ENCODE peak calls at places on chromosomes 2 and 18, in six cellular contexts. One of them, this sample, is unnamed. For H3K9me3, the result is how much of the 10 kb centered on the place peaks cover.

GRCh38 chr2:189149981-189150380 is 29.6 kb downstream of the COL5A2 start:
- DNase-seq in naive thymus-derived CD4-positive, alpha-beta T cell: no peak
- DNase-seq in right cardiac atrium: no peak
- DNase-seq in stomach: no peak
- DNase-seq in CD4-positive, alpha-beta T cell: no peak
- DNase-seq in neural progenitor cell: no peak
- DNase-seq in this sample: no peak

GRCh38 chr2:63791387-63791786 is 50.3 kb upstream of the UGP2 start:
- DNase-seq in naive thymus-derived CD4-positive, alpha-beta T cell: no peak
- DNase-seq in right cardiac atrium: no peak
- DNase-seq in stomach: no peak
- DNase-seq in CD4-positive, alpha-beta T cell: no peak
- DNase-seq in neural progenitor cell: no peak
- DNase-seq in this sample: no peak

GRCh38 chr2:99697811-99698568 is 208.2 kb upstream of the REV1 start:
- DNase-seq in naive thymus-derived CD4-positive, alpha-beta T cell: no peak
- DNase-seq in right cardiac atrium: peak
- DNase-seq in stomach: no peak
- DNase-seq in CD4-positive, alpha-beta T cell: no peak
- DNase-seq in neural progenitor cell: no peak
- DNase-seq in this sample: no peak

GRCh38 chr2:23492941-23493340 is 108.0 kb downstream of the KLHL29 start:
- DNase-seq in naive thymus-derived CD4-positive, alpha-beta T cell: no peak
- DNase-seq in right cardiac atrium: no peak
- DNase-seq in stomach: no peak
- DNase-seq in CD4-positive, alpha-beta T cell: no peak
- DNase-seq in neural progenitor cell: no peak
- DNase-seq in this sample: no peak

GRCh38 chr2:143280097-143280757 is 151.0 kb downstream of the ARHGAP15 start:
- DNase-seq in naive thymus-derived CD4-positive, alpha-beta T cell: no peak
- DNase-seq in right cardiac atrium: no peak
- DNase-seq in stomach: no peak
- DNase-seq in CD4-positive, alpha-beta T cell: no peak
- DNase-seq in neural progenitor cell: no peak
- DNase-seq in this sample: no peak

GRCh38 chr18:3015851-3016250 is 2.9 kb upstream of the LPIN2 start:
- DNase-seq in naive thymus-derived CD4-positive, alpha-beta T cell: no peak
- DNase-seq in right cardiac atrium: no peak
- DNase-seq in stomach: no peak
- DNase-seq in CD4-positive, alpha-beta T cell: no peak
- DNase-seq in neural progenitor cell: no peak
- DNase-seq in this sample: no peak

GRCh38 chr2:3647246-3647645 is 10.8 kb upstream of the ALLC start:
- DNase-seq in naive thymus-derived CD4-positive, alpha-beta T cell: no peak
- DNase-seq in right cardiac atrium: no peak
- DNase-seq in stomach: no peak
- DNase-seq in CD4-positive, alpha-beta T cell: no peak
- DNase-seq in neural progenitor cell: no peak
- DNase-seq in this sample: no peak

GRCh38 chr2:99066075-99066557 is 75.4 kb upstream of the C2orf15 start:
- DNase-seq in naive thymus-derived CD4-positive, alpha-beta T cell: no peak
- DNase-seq in right cardiac atrium: no peak
- DNase-seq in stomach: no peak
- DNase-seq in CD4-positive, alpha-beta T cell: no peak
- DNase-seq in neural progenitor cell: peak
- DNase-seq in this sample: peak

GRCh38 chr2:174025271-174026121 is 60.3 kb upstream of the SP3 start:
- DNase-seq in naive thymus-derived CD4-positive, alpha-beta T cell: no peak
- DNase-seq in right cardiac atrium: peak
- DNase-seq in stomach: peak
- DNase-seq in CD4-positive, alpha-beta T cell: no peak
- DNase-seq in neural progenitor cell: peak
- DNase-seq in this sample: no peak

GRCh38 chr18:26002375-26002774 is 88.0 kb downstream of the SS18 start:
- DNase-seq in naive thymus-derived CD4-positive, alpha-beta T cell: no peak
- DNase-seq in right cardiac atrium: no peak
- DNase-seq in stomach: no peak
- DNase-seq in CD4-positive, alpha-beta T cell: no peak
- DNase-seq in neural progenitor cell: no peak
- DNase-seq in this sample: no peak

GRCh38 chr18:2191180-2191790 is 380.0 kb downstream of the METTL4 start:
- DNase-seq in naive thymus-derived CD4-positive, alpha-beta T cell: no peak
- DNase-seq in right cardiac atrium: no peak
- DNase-seq in stomach: no peak
- DNase-seq in CD4-positive, alpha-beta T cell: no peak
- DNase-seq in neural progenitor cell: no peak
- DNase-seq in this sample: no peak

GRCh38 chr2:234494361-234495075 is 2.4 kb downstream of the ARL4C start:
- DNase-seq in naive thymus-derived CD4-positive, alpha-beta T cell: peak
- DNase-seq in right cardiac atrium: no peak
- DNase-seq in stomach: peak
- DNase-seq in CD4-positive, alpha-beta T cell: no peak
- DNase-seq in neural progenitor cell: peak
- DNase-seq in this sample: no peak

GRCh38 chr2:154490540-154490939 is 208.0 kb upstream of the KCNJ3 start:
- DNase-seq in naive thymus-derived CD4-positive, alpha-beta T cell: no peak
- DNase-seq in right cardiac atrium: no peak
- DNase-seq in stomach: no peak
- DNase-seq in CD4-positive, alpha-beta T cell: no peak
- DNase-seq in neural progenitor cell: no peak
- DNase-seq in this sample: no peak

GRCh38 chr2:67565761-67566160 is 168.6 kb downstream of the ETAA1 start:
- DNase-seq in naive thymus-derived CD4-positive, alpha-beta T cell: no peak
- DNase-seq in right cardiac atrium: peak
- DNase-seq in stomach: peak
- DNase-seq in CD4-positive, alpha-beta T cell: no peak
- DNase-seq in neural progenitor cell: no peak
- DNase-seq in this sample: no peak

GRCh38 chr2:104794416-104794815 is 59.5 kb upstream of the POU3F3 start:
- DNase-seq in naive thymus-derived CD4-positive, alpha-beta T cell: no peak
- DNase-seq in right cardiac atrium: no peak
- DNase-seq in stomach: no peak
- DNase-seq in CD4-positive, alpha-beta T cell: no peak
- DNase-seq in neural progenitor cell: no peak
- DNase-seq in this sample: no peak

GRCh38 chr2:88087073-88087472 is 19.4 kb downstream of the SMYD1 start:
- DNase-seq in naive thymus-derived CD4-positive, alpha-beta T cell: no peak
- DNase-seq in right cardiac atrium: no peak
- DNase-seq in stomach: no peak
- DNase-seq in CD4-positive, alpha-beta T cell: no peak
- DNase-seq in neural progenitor cell: no peak
- DNase-seq in this sample: no peak

GRCh38 chr2:219560037-219560892 is 11.1 kb downstream of the OBSL1 start:
- DNase-seq in naive thymus-derived CD4-positive, alpha-beta T cell: no peak
- DNase-seq in right cardiac atrium: peak
- DNase-seq in stomach: no peak
- DNase-seq in CD4-positive, alpha-beta T cell: no peak
- DNase-seq in neural progenitor cell: no peak
- DNase-seq in this sample: peak

GRCh38 chr2:75277111-75277510 is 77.8 kb upstream of the TACR1 start:
- DNase-seq in naive thymus-derived CD4-positive, alpha-beta T cell: no peak
- DNase-seq in right cardiac atrium: no peak
- DNase-seq in stomach: no peak
- DNase-seq in CD4-positive, alpha-beta T cell: no peak
- DNase-seq in neural progenitor cell: no peak
- DNase-seq in this sample: no peak

GRCh38 chr2:106160786-106161261 is 33.3 kb downstream of the UXS1 start:
- DNase-seq in naive thymus-derived CD4-positive, alpha-beta T cell: peak
- DNase-seq in right cardiac atrium: no peak
- DNase-seq in stomach: no peak
- DNase-seq in CD4-positive, alpha-beta T cell: peak
- DNase-seq in neural progenitor cell: no peak
- DNase-seq in this sample: no peak

GRCh38 chr18:2606335-2606734 is 35.0 kb downstream of the NDC80 start:
- DNase-seq in naive thymus-derived CD4-positive, alpha-beta T cell: peak
- DNase-seq in right cardiac atrium: no peak
- DNase-seq in stomach: no peak
- DNase-seq in CD4-positive, alpha-beta T cell: no peak
- DNase-seq in neural progenitor cell: no peak
- DNase-seq in this sample: no peak

GRCh38 chr18:14075196-14075595 is 57.0 kb downstream of the ZNF519 start:
- DNase-seq in naive thymus-derived CD4-positive, alpha-beta T cell: no peak
- DNase-seq in right cardiac atrium: no peak
- DNase-seq in stomach: no peak
- DNase-seq in CD4-positive, alpha-beta T cell: no peak
- DNase-seq in neural progenitor cell: no peak
- DNase-seq in this sample: no peak

GRCh38 chr2:240785424-240786335 is 34.3 kb downstream of the KIF1A start:
- DNase-seq in naive thymus-derived CD4-positive, alpha-beta T cell: no peak
- DNase-seq in right cardiac atrium: peak
- DNase-seq in stomach: no peak
- DNase-seq in CD4-positive, alpha-beta T cell: no peak
- DNase-seq in neural progenitor cell: no peak
- DNase-seq in this sample: no peak

GRCh38 chr2:191114403-191114886 is 36.3 kb downstream of the STAT4 start:
- DNase-seq in naive thymus-derived CD4-positive, alpha-beta T cell: peak
- DNase-seq in right cardiac atrium: no peak
- DNase-seq in stomach: no peak
- DNase-seq in CD4-positive, alpha-beta T cell: no peak
- DNase-seq in neural progenitor cell: no peak
- DNase-seq in this sample: no peak

GRCh38 chr18:46917808-46918600 is 602 bp downstream of the KATNAL2 start:
- DNase-seq in naive thymus-derived CD4-positive, alpha-beta T cell: no peak
- DNase-seq in right cardiac atrium: peak
- DNase-seq in stomach: no peak
- DNase-seq in CD4-positive, alpha-beta T cell: no peak
- DNase-seq in neural progenitor cell: peak
- DNase-seq in this sample: no peak

GRCh38 chr18:50560681-50561629 is 1.1 kb downstream of the MAPK4 start:
- DNase-seq in naive thymus-derived CD4-positive, alpha-beta T cell: no peak
- DNase-seq in right cardiac atrium: peak
- DNase-seq in stomach: no peak
- DNase-seq in CD4-positive, alpha-beta T cell: no peak
- DNase-seq in neural progenitor cell: peak
- DNase-seq in this sample: no peak

GRCh38 chr2:237352279-237352845 is 61.6 kb downstream of the COL6A3 start:
- DNase-seq in naive thymus-derived CD4-positive, alpha-beta T cell: no peak
- DNase-seq in right cardiac atrium: no peak
- DNase-seq in stomach: no peak
- DNase-seq in CD4-positive, alpha-beta T cell: no peak
- DNase-seq in neural progenitor cell: no peak
- DNase-seq in this sample: no peak

GRCh38 chr2:224722250-224722649 is 6.1 kb upstream of the CCDC195 start:
- DNase-seq in naive thymus-derived CD4-positive, alpha-beta T cell: no peak
- DNase-seq in right cardiac atrium: no peak
- DNase-seq in stomach: no peak
- DNase-seq in CD4-positive, alpha-beta T cell: no peak
- DNase-seq in neural progenitor cell: no peak
- DNase-seq in this sample: no peak

GRCh38 chr2:224723606-224724217 is 7.5 kb upstream of the CCDC195 start:
- DNase-seq in naive thymus-derived CD4-positive, alpha-beta T cell: no peak
- DNase-seq in right cardiac atrium: no peak
- DNase-seq in stomach: no peak
- DNase-seq in CD4-positive, alpha-beta T cell: no peak
- DNase-seq in neural progenitor cell: no peak
- DNase-seq in this sample: no peak

GRCh38 chr2:224716921-224717320 is 756 bp upstream of the CCDC195 start:
- DNase-seq in naive thymus-derived CD4-positive, alpha-beta T cell: no peak
- DNase-seq in right cardiac atrium: no peak
- DNase-seq in stomach: no peak
- DNase-seq in CD4-positive, alpha-beta T cell: no peak
- DNase-seq in neural progenitor cell: no peak
- DNase-seq in this sample: no peak

DNA sequence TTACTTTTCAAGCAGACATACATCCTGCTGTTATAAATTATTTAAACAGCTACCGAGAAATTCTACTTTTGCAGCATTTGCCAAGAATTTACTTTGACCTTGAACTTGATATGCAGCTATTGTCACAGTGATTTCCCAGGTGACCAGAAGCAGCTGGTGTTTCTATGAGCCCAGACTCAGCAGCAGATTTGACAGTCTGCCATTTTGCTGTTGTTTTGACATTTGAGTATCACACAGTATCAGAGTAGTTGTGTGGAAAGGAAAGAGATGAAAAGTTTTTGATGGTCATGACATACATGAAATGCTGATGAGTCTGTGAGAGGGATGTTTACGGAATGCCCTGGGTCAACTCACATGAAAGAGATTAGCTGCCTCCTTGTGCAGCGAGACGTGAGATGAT is 6.6 kb upstream of the CCDC195 start:
- DNase-seq in naive thymus-derived CD4-positive, alpha-beta T cell: no peak
- DNase-seq in right cardiac atrium: no peak
- DNase-seq in stomach: no peak
- DNase-seq in CD4-positive, alpha-beta T cell: no peak
- DNase-seq in neural progenitor cell: no peak
- DNase-seq in this sample: no peak
- H3K9me3 ChIP-seq in naive thymus-derived CD4-positive, alpha-beta T cell: under half
- H3K9me3 ChIP-seq in right cardiac atrium: under half
- H3K9me3 ChIP-seq in stomach: under half
- H3K9me3 ChIP-seq in CD4-positive, alpha-beta T cell: under half
- H3K9me3 ChIP-seq in neural progenitor cell: under half
- H3K9me3 ChIP-seq in this sample: under half

GRCh38 chr2:95204396-95204795 is 2.9 kb upstream of the ZNF892 start:
- DNase-seq in naive thymus-derived CD4-positive, alpha-beta T cell: no peak
- DNase-seq in right cardiac atrium: no peak
- DNase-seq in stomach: no peak
- DNase-seq in CD4-positive, alpha-beta T cell: no peak
- DNase-seq in neural progenitor cell: no peak
- DNase-seq in this sample: no peak
- H3K9me3 ChIP-seq in naive thymus-derived CD4-positive, alpha-beta T cell: under half
- H3K9me3 ChIP-seq in right cardiac atrium: under half
- H3K9me3 ChIP-seq in stomach: under half
- H3K9me3 ChIP-seq in CD4-positive, alpha-beta T cell: under half
- H3K9me3 ChIP-seq in neural progenitor cell: under half
- H3K9me3 ChIP-seq in this sample: under half

GRCh38 chr2:132252191-132252893 is 90.6 kb upstream of the ANKRD30BL start:
- DNase-seq in naive thymus-derived CD4-positive, alpha-beta T cell: no peak
- DNase-seq in right cardiac atrium: no peak
- DNase-seq in stomach: no peak
- DNase-seq in CD4-positive, alpha-beta T cell: no peak
- DNase-seq in neural progenitor cell: no peak
- DNase-seq in this sample: no peak
- H3K9me3 ChIP-seq in naive thymus-derived CD4-positive, alpha-beta T cell: under half
- H3K9me3 ChIP-seq in right cardiac atrium: under half
- H3K9me3 ChIP-seq in stomach: under half
- H3K9me3 ChIP-seq in CD4-positive, alpha-beta T cell: under half
- H3K9me3 ChIP-seq in neural progenitor cell: under half
- H3K9me3 ChIP-seq in this sample: under half

GRCh38 chr18:79930020-79930642 is 21.3 kb downstream of the SLC66A2 start:
- DNase-seq in naive thymus-derived CD4-positive, alpha-beta T cell: no peak
- DNase-seq in right cardiac atrium: no peak
- DNase-seq in stomach: no peak
- DNase-seq in CD4-positive, alpha-beta T cell: no peak
- DNase-seq in neural progenitor cell: no peak
- DNase-seq in this sample: no peak
- H3K9me3 ChIP-seq in naive thymus-derived CD4-positive, alpha-beta T cell: under half
- H3K9me3 ChIP-seq in right cardiac atrium: under half
- H3K9me3 ChIP-seq in stomach: half or more
- H3K9me3 ChIP-seq in CD4-positive, alpha-beta T cell: under half
- H3K9me3 ChIP-seq in neural progenitor cell: under half
- H3K9me3 ChIP-seq in this sample: under half

This sample was measured in Caco-2.